ENCODE peak calls at places on chromosomes 2 and 18, in ten cellular contexts. B, A, Q, T, O, C, E, H, J and X are unnamed samples.
A peak's percentile ranks its signal among the peaks of the same experiment; 100 is the strongest.

GRCh38 chr18:77403969-77404535 is 154.4 kb downstream of the GALR1 start:
- DNase-seq in B (no peak), O (no peak), T (no peak), E (no peak), C (no peak), A (no peak), Q (no peak), H (no peak), J (no peak), X (no peak)

GRCh38 chr2:168694876-168695275 is 107.6 kb upstream of the NOSTRIN start:
- DNase-seq in B (no peak), H (no peak), Q (no peak), E (no peak), O (no peak), J (no peak), A (no peak), C (no peak), T (no peak), X (no peak)

GRCh38 chr2:70094978-70095832 is 7.9 kb downstream of the PCBP1 start:
- DNase-seq in Q (peak; percentile 60), A (peak; percentile 71), H (no peak), J (peak; percentile 40), C (no peak), B (peak; percentile 81), E (peak; percentile 83), O (no peak), T (peak; percentile 46), X (no peak)

GRCh38 chr2:121699421-121700328 is 37.0 kb downstream of the NIFK start:
- DNase-seq in O (peak; percentile 90), C (peak; percentile 45), E (peak; percentile 19), J (peak; percentile 20), B (peak; percentile 36), H (no peak), Q (peak; percentile 69), T (peak; percentile 92), A (peak; percentile 94), X (peak; percentile 76)

GRCh38 chr18:76977108-76977621 is 154.8 kb downstream of the ZNF236 start:
- DNase-seq in T (no peak), O (no peak), C (peak; percentile 40), J (no peak), Q (no peak), B (no peak), A (no peak), H (no peak), E (no peak), X (no peak)

GRCh38 chr2:30239308-30240161 is 8.2 kb downstream of the LBH start:
- DNase-seq in Q (peak; percentile 91), J (no peak), A (no peak), T (peak; percentile 90), E (no peak), C (peak; percentile 92), B (peak; percentile 81), O (no peak), H (no peak), X (peak; percentile 85)

GRCh38 chr2:68936462-68936861 is 16.2 kb downstream of the GKN2 start:
- DNase-seq in T (peak; percentile 75), Q (peak; percentile 60), A (peak; percentile 94), B (no peak), J (no peak), C (no peak), H (no peak), O (no peak), E (no peak), X (peak; percentile 54)

GRCh38 chr2:204625135-204625534 is 79.9 kb downstream of the PARD3B start:
- DNase-seq in H (no peak), C (no peak), A (peak; percentile 16), B (no peak), E (no peak), Q (peak; percentile 8), T (peak; percentile 30), J (no peak), O (no peak), X (no peak)

GRCh38 chr18:36809590-36810381 is 19.0 kb downstream of the TPGS2 start:
- DNase-seq in T (peak; percentile 76), J (no peak), O (no peak), E (peak; percentile 35), H (no peak), A (peak; percentile 54), C (peak; percentile 66), B (peak; percentile 21), Q (peak; percentile 81), X (peak; percentile 83)

GRCh38 chr2:86035371-86035882 is 70.3 kb downstream of the POLR1A start:
- DNase-seq in A (no peak), E (no peak), O (no peak), H (no peak), Q (no peak), J (no peak), C (no peak), B (no peak), T (no peak), X (no peak)

GRCh38 chr2:96802281-96802595 is 13.8 kb upstream of the CNNM3 start:
- DNase-seq in A (no peak), Q (no peak), H (no peak), B (no peak), T (no peak), E (no peak), O (no peak), C (no peak), J (no peak), X (no peak)

DNA sequence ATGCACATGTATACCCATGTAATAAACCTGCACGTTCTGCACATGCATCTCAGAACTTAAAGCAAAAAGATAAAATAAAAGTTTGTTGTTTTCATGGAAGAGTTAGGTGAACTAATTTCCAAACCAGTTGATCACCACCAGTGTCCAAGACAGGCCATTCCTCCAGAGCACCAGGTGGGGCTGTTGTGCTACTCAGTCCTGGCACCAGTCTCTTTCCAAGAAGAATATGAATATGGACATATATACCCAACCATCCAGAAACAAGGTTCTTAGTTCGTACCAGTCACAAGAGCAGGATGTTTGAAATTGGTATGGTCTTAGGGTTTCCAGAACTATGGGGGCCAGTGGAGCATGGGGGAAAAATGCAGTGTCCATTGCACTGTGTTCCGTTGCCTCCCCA is 17.2 kb upstream of the TNP1 start:
- DNase-seq in A (no peak), O (no peak), E (no peak), T (peak; percentile 13), J (no peak), Q (peak; percentile 3), B (no peak), C (no peak), H (no peak), X (peak; percentile 17)
- TF ChIP-seq CTCF in A (peak; percentile 37), O (peak; percentile 3), E (peak; percentile 8), T (peak; percentile 15), J (no peak), Q (peak; percentile 22), B (no peak), C (peak; percentile 39), H (peak; percentile 12), X (peak; percentile 39)

DNA sequence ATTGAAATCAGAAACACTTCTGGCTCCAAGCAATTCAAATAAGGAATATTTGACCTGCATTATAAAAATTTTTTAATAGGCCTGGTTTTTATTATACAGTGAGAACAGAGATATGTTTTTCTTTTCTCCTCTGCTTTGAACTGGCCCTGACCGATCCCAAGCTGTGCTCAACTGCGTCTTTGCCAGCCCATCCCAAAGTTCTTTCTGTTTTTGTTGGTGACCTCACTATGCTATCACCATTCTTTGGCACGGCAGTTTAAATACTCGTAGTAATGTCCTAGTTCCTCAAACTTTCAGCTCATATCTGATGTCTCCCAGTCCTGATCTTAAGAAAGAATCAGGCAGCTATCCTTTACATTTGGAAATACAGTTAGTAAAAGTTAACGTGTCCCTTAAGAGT is 42.3 kb upstream of the NETO1 start:
- DNase-seq in E (no peak), T (no peak), C (no peak), J (no peak), Q (no peak), B (no peak), A (no peak), H (no peak), O (no peak), X (peak; percentile 2)
- H3K4me3 ChIP-seq in E (no peak overlapping the region), T (no peak overlapping the region), C (no peak overlapping the region), J (no peak overlapping the region), Q (no peak overlapping the region), B (no peak overlapping the region), A (no peak overlapping the region), H (no peak overlapping the region), O (no peak overlapping the region), X (no peak overlapping the region)

GRCh38 chr2:47270421-47270820 is 115.3 kb upstream of the STPG4 start:
- DNase-seq in H (no peak), E (no peak), Q (no peak), J (no peak), O (no peak), B (no peak), A (no peak), C (no peak), T (peak; percentile 8), X (no peak)

GRCh38 chr2:47271054-47272000 is 116.2 kb upstream of the STPG4 start:
- DNase-seq in B (no peak), O (no peak), J (no peak), H (no peak), E (no peak), Q (no peak), T (peak; percentile 9), A (no peak), C (no peak), X (no peak)

GRCh38 chr2:47272905-47273758 is 118.0 kb upstream of the STPG4 start:
- DNase-seq in J (no peak), Q (no peak), H (no peak), A (no peak), B (no peak), T (no peak), O (no peak), E (no peak), C (no peak), X (no peak)

GRCh38 chr2:47274054-47274779 is 119.1 kb upstream of the STPG4 start:
- DNase-seq in T (peak; percentile 77), A (no peak), B (no peak), H (no peak), Q (peak; percentile 69), J (no peak), C (no peak), O (no peak), E (no peak), X (peak; percentile 35)

DNA sequence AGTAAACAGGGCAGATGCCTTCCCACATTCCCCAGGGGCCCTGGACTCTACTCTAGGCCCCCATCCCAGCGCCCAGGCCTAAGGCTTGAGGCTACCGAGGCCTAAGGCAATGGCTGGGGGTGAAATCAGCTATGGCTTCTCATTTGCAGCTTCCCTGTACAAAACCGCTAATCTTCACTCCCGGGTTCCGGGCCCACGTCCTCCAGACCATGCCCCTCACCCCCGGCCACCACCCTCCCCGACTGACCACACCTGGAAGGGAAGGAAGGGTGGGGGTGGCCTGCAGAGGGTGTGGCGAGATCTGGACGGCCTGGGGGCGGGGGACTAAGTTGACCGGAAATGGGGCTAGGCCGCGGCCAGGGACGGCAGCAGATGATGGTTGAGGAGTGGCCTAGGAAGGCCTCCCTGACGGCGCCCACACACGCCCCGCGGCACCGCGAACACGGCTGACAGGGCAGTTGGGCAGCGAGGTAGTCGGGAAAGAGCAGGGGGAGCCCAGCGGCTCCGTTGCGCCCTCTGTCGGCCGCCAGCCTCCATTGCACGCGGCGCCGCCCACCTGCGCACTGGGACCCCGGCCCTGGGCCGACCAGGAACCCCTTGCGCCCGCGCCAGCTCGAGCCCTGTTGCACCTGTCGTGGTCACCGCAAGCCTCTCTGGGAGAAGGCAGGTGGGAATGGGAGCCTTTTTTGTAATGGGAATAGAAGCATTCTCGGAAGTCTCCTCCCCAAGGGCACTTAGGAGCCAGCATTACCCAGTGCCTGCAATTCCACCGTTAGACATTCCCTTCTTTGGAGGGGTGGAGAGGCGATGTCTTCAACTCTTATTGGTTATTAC is 117.1 kb upstream of the STPG4 start:
- DNase-seq in Q (peak; percentile 50), J (peak; percentile 28), H (no peak), B (peak; percentile 24), A (peak; percentile 33), E (no peak), C (peak; percentile 92), T (peak; percentile 53), O (no peak), X (peak; percentile 50)
- TF ChIP-seq CTCF in Q (peak; percentile 63), J (peak; percentile 99), H (peak; percentile 82), B (no peak), A (peak; percentile 69), E (peak; percentile 97), C (peak; percentile 99), T (peak; percentile 64), O (peak; percentile 83), X (peak; percentile 73)

GRCh38 chr2:138094031-138094430 is 129.8 kb downstream of the HNMT start:
- DNase-seq in Q (no peak), O (no peak), A (no peak), T (no peak), B (no peak), J (no peak), H (no peak), E (no peak), C (peak; percentile 52), X (no peak)
- H3K4me3 ChIP-seq in Q (no peak overlapping the region), O (no peak overlapping the region), A (no peak overlapping the region), T (no peak overlapping the region), B (no peak overlapping the region), J (no peak overlapping the region), H (no peak overlapping the region), E (no peak overlapping the region), C (no peak overlapping the region), X (no peak overlapping the region)